ENCODE peak calls at places on chromosomes 1 and 21, in seven cellular contexts. U is Right ventricle myocardium superior; D is tibial nerve; F is left kidney; Z is H7; W is stimulated activated CD8-positive, alpha-beta memory T cell treated with anti-CD3 and anti-CD28 coated beads, Interleukin-15, amount 100 ng/mL, for 1 hour; K is cerebellum. S is an unnamed sample.

GRCh38 chr1:198948895-198949659 is 310.2 kb downstream of the PTPRC start:
- DNase-seq in U (peak; percentile 34), D (no peak), F (no peak), Z (no peak), W (no peak), K (no peak), S (no peak)

GRCh38 chr1:167663002-167663772 is 33.2 kb downstream of the RCSD1 start:
- DNase-seq in U (peak; percentile 64), D (no peak), F (no peak), Z (no peak), W (no peak), K (peak; percentile 23), S (no peak)

GRCh38 chr1:91828583-91829281 is 57.2 kb downstream of the TGFBR3 start:
- DNase-seq in U (no peak), D (no peak), F (no peak), Z (no peak), W (no peak), K (no peak), S (no peak)

GRCh38 chr1:180168786-180169640 is 14.3 kb downstream of the QSOX1 start:
- DNase-seq in U (no peak), D (no peak), F (peak; percentile 29), Z (peak; percentile 92), W (no peak), K (no peak), S (no peak)

GRCh38 chr1:17276568-17276967 is 27.7 kb downstream of the PADI3 start:
- DNase-seq in U (peak; percentile 61), D (no peak), F (no peak), Z (peak; percentile 51), W (no peak), K (no peak), S (no peak)

GRCh38 chr1:119790481-119791198 is 20.6 kb downstream of the REG4 start:
- DNase-seq in U (no peak), D (no peak), F (peak; percentile 58), Z (no peak), W (no peak), K (no peak), S (no peak)

GRCh38 chr1:169680377-169681019 is 30.9 kb downstream of the SELL start:
- DNase-seq in U (no peak), D (no peak), F (no peak), Z (no peak), W (no peak), K (no peak), S (no peak)

GRCh38 chr1:64790965-64791487 is 46.2 kb downstream of the RAVER2 start:
- DNase-seq in U (no peak), D (no peak), F (no peak), Z (no peak), W (no peak), K (no peak), S (no peak)

GRCh38 chr1:226542623-226543103 is 5.9 kb upstream of the STUM start:
- DNase-seq in U (no peak), D (no peak), F (no peak), Z (no peak), W (no peak), K (no peak), S (no peak)

GRCh38 chr1:99735852-99736251 is 30.6 kb downstream of the FRRS1 start:
- DNase-seq in U (no peak), D (no peak), F (no peak), Z (no peak), W (no peak), K (no peak), S (no peak)

GRCh38 chr21:42581676-42582371 is 68.2 kb downstream of the SLC37A1 start:
- DNase-seq in U (peak; percentile 35), D (no peak), F (no peak), Z (no peak), W (no peak), K (no peak), S (peak; percentile 75)

S was measured in brain pericyte.